ENCODE peak calls at places on chromosomes 11 and 22, in five cellular contexts. K, R, O, S and I are unnamed samples.

GRCh38 chr22:42562282-42562681 is 8.5 kb downstream of the SERHL2 start:
- DNase-seq in K (no peak), R (no peak), O (no peak), S (no peak), I (no peak)

GRCh38 chr22:25167082-25167481 is 32.6 kb upstream of the CRYBB3 start:
- DNase-seq in K (no peak), R (no peak), O (no peak), S (no peak), I (no peak)

GRCh38 chr11:75051043-75051442 is 45.6 kb downstream of the OR2AT4 start:
- DNase-seq in K (no peak), R (no peak), O (no peak), S (no peak), I (no peak)

GRCh38 chr11:45024846-45025623 is 74.4 kb upstream of the TP53I11 start:
- DNase-seq in K (no peak), R (no peak), O (no peak), S (no peak), I (no peak)

GRCh38 chr11:20353829-20354434 is 9.6 kb upstream of the HTATIP2 start:
- DNase-seq in K (no peak), R (peak; percentile 51), O (peak; percentile 75), S (no peak), I (peak; percentile 27)

GRCh38 chr11:79066456-79067354 is 374.1 kb downstream of the TENM4 start:
- DNase-seq in K (no peak), R (no peak), O (no peak), S (no peak), I (no peak)

GRCh38 chr11:19598456-19598855 is 114.2 kb upstream of the NAV2 start:
- DNase-seq in K (no peak), R (no peak), O (no peak), S (no peak), I (no peak)

GRCh38 chr22:39290248-39290720 is 29.1 kb downstream of the RPL3 start:
- DNase-seq in K (no peak), R (no peak), O (no peak), S (no peak), I (no peak)

GRCh38 chr22:24951942-24952836 is at the start of gene KIAA1671:
- DNase-seq in K (peak; percentile 88), R (peak; percentile 48), O (peak; percentile 90), S (peak; percentile 88), I (peak; percentile 65)

GRCh38 chr22:33109532-33110148 is 51.5 kb upstream of the SYN3 start:
- DNase-seq in K (no peak), R (no peak), O (no peak), S (no peak), I (no peak)

GRCh38 chr11:62444271-62444833 is 25.5 kb downstream of the SCGB1A1 start:
- DNase-seq in K (peak; percentile 88), R (peak; percentile 53), O (peak; percentile 78), S (peak; percentile 87), I (no peak)

GRCh38 chr11:46162700-46163099 is 41.4 kb upstream of the PHF21A start:
- DNase-seq in K (no peak), R (no peak), O (no peak), S (no peak), I (no peak)

GRCh38 chr22:30000566-30000965 is 79.7 kb upstream of the HORMAD2 start:
- DNase-seq in K (no peak), R (peak; percentile 14), O (no peak), S (no peak), I (no peak)

GRCh38 chr22:26956346-26956745 is 299.0 kb downstream of the MIAT start:
- DNase-seq in K (no peak), R (no peak), O (no peak), S (no peak), I (no peak)

GRCh38 chr11:94802501-94802900 is 34.3 kb downstream of the AMOTL1 start:
- DNase-seq in K (no peak), R (no peak), O (no peak), S (no peak), I (no peak)

GRCh38 chr11:26493616-26494015 is 78.4 kb downstream of the MUC15 start:
- DNase-seq in K (no peak), R (no peak), O (no peak), S (no peak), I (no peak)

GRCh38 chr11:61482513-61482912 is 26.0 kb upstream of the LRRC10B start:
- DNase-seq in K (no peak), R (no peak), O (no peak), S (no peak), I (no peak)

GRCh38 chr11:2160736-2161259 is at the start of gene INS:
- DNase-seq in K (no peak), R (no peak), O (no peak), S (no peak), I (no peak)
- H3K27ac ChIP-seq in K (no peak within 1 kb of the TSS), R (no peak within 1 kb of the TSS), O (no peak within 1 kb of the TSS), S (no peak within 1 kb of the TSS), I (no peak within 1 kb of the TSS)

GRCh38 chr22:48650323-48651035 is 1177.2 kb downstream of the BRD1 start:
- DNase-seq in K (no peak), R (no peak), O (no peak), S (no peak), I (no peak)

GRCh38 chr22:48652796-48653195 is 1174.9 kb downstream of the BRD1 start:
- DNase-seq in K (no peak), R (no peak), O (no peak), S (no peak), I (no peak)

GRCh38 chr22:48649466-48649865 is 1178.2 kb downstream of the BRD1 start:
- DNase-seq in K (no peak), R (no peak), O (no peak), S (no peak), I (no peak)

GRCh38 chr22:48651981-48652538 is 1175.6 kb downstream of the BRD1 start:
- DNase-seq in K (no peak), R (no peak), O (no peak), S (no peak), I (no peak)

GRCh38 chr22:48651036-48651890 is 1176.4 kb downstream of the BRD1 start:
- DNase-seq in K (no peak), R (no peak), O (no peak), S (no peak), I (no peak)
- H3K9me3 ChIP-seq in K (no peaks in the 10 kb centered on the region), R (no peaks in the 10 kb centered on the region), O (no peaks in the 10 kb centered on the region), S (no peaks in the 10 kb centered on the region), I (no peaks in the 10 kb centered on the region)

DNA sequence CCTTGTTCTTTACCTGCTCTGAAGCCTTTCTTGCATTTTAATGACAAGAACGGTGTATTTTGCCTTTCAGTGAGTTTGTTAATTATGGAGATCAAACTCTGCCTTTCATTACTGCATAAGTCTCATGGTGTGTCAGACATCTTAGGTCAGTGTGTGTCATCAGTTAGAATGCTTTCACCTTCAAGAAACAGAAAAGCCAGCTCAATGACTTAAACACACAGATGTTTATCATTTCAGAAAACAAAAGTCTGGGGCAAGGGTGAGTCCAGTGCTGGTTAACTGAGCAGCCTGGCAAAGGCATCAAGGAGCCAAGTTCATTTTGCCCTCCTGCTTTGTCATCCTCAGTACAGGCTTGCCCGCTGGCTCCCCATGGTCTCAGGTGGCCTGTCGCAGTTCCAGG is 54.5 kb downstream of the PACS1 start:
- DNase-seq in K (no peak), R (peak; percentile 27), O (no peak), S (no peak), I (no peak)
- H3K27ac ChIP-seq in K (no peak overlapping the region), R (peak overlapping the region; percentile 53), O (no peak overlapping the region), S (no peak overlapping the region), I (no peak overlapping the region)

GRCh38 chr22:48507171-48507570 is 1320.5 kb downstream of the BRD1 start:
- DNase-seq in K (no peak), R (no peak), O (no peak), S (no peak), I (no peak)
- H3K9me3 ChIP-seq in K (no peaks in the 10 kb centered on the region), R (no peaks in the 10 kb centered on the region), O (no peaks in the 10 kb centered on the region), S (no peaks in the 10 kb centered on the region), I (no peaks in the 10 kb centered on the region)

GRCh38 chr11:128478305-128478704 is 109.1 kb downstream of the ETS1 start:
- DNase-seq in K (no peak), R (no peak), O (no peak), S (no peak), I (no peak)

GRCh38 chr11:128477811-128478210 is 109.5 kb downstream of the ETS1 start:
- DNase-seq in K (no peak), R (no peak), O (no peak), S (no peak), I (no peak)

GRCh38 chr11:128474036-128474874 is 113.1 kb downstream of the ETS1 start:
- DNase-seq in K (no peak), R (no peak), O (no peak), S (no peak), I (no peak)

GRCh38 chr11:128476729-128477128 is 110.6 kb downstream of the ETS1 start:
- DNase-seq in K (no peak), R (no peak), O (peak; percentile 83), S (no peak), I (peak; percentile 77)

GRCh38 chr11:128476031-128476430 is 111.3 kb downstream of the ETS1 start:
- DNase-seq in K (no peak), R (no peak), O (no peak), S (no peak), I (no peak)
- H3K27ac ChIP-seq in K (no peak overlapping the region), R (peak overlapping the region; percentile 1), O (peak overlapping the region; percentile 88), S (no peak overlapping the region), I (peak overlapping the region; percentile 68)

GRCh38 chr11:133548641-133549040 is 16.3 kb upstream of the OPCML start:
- DNase-seq in K (no peak), R (no peak), O (no peak), S (no peak), I (no peak)

GRCh38 chr11:133552938-133553337 is 20.6 kb upstream of the OPCML start:
- DNase-seq in K (no peak), R (no peak), O (no peak), S (no peak), I (no peak)

GRCh38 chr11:133549796-133550195 is 17.5 kb upstream of the OPCML start:
- DNase-seq in K (no peak), R (no peak), O (no peak), S (no peak), I (no peak)

GRCh38 chr11:133545199-133545709 is 13.0 kb upstream of the OPCML start:
- DNase-seq in K (no peak), R (no peak), O (no peak), S (no peak), I (no peak)

GRCh38 chr11:133547808-133548494 is 15.7 kb upstream of the OPCML start:
- DNase-seq in K (no peak), R (no peak), O (no peak), S (no peak), I (no peak)
- H3K9me3 ChIP-seq in K (no peaks in the 10 kb centered on the region), R (no peaks in the 10 kb centered on the region), O (no peaks in the 10 kb centered on the region), S (no peaks in the 10 kb centered on the region), I (no peaks in the 10 kb centered on the region)